ENCODE peak calls at places on chromosomes 11 and 22, in four cellular contexts. V is HCT116, A is keratinocyte, B is mesendoderm. X is an unnamed sample.

GRCh38 chr11:9527481-9528140 is 45.9 kb upstream of the WEE1 start:
- DNase-seq in V (peak; percentile 22), A (no peak), B (no peak), X (no peak)

GRCh38 chr11:61008971-61009370 is 37.5 kb downstream of the CD6 start:
- DNase-seq in V (no peak), A (no peak), B (no peak), X (peak; percentile 35)

GRCh38 chr11:96012086-96012824 is 88.3 kb upstream of the MTMR2 start:
- DNase-seq in V (peak; percentile 41), A (peak; percentile 28), B (peak; percentile 93), X (no peak)

GRCh38 chr11:35857922-35858321 is 85.9 kb upstream of the LDLRAD3 start:
- DNase-seq in V (no peak), A (no peak), B (no peak), X (no peak)

GRCh38 chr11:126265801-126266200 is 2.9 kb downstream of the SRPRA start:
- DNase-seq in V (no peak), A (no peak), B (peak; percentile 23), X (no peak)

GRCh38 chr11:45071232-45071631 is 75.2 kb upstream of the PRDM11 start:
- DNase-seq in V (no peak), A (no peak), B (no peak), X (no peak)

GRCh38 chr11:9664276-9665171 is 647 bp downstream of the SWAP70 start:
- DNase-seq in V (no peak), A (no peak), B (peak; percentile 80), X (peak; percentile 76)

GRCh38 chr11:72624496-72625201 is 49.6 kb downstream of the PDE2A start:
- DNase-seq in V (no peak), A (no peak), B (no peak), X (no peak)

GRCh38 chr11:47143322-47143721 is 33.4 kb downstream of the ARFGAP2 start:
- DNase-seq in V (no peak), A (no peak), B (peak; percentile 85), X (no peak)

GRCh38 chr11:66119348-66120133 is 49.5 kb downstream of the PACS1 start:
- DNase-seq in V (peak; percentile 55), A (no peak), B (peak; percentile 99), X (no peak)

GRCh38 chr22:32695451-32695891 is 106.0 kb upstream of the TIMP3 start:
- DNase-seq in V (peak; percentile 21), A (peak; percentile 15), B (peak; percentile 59), X (no peak)

GRCh38 chr11:9600651-9601040 is 27.2 kb downstream of the WEE1 start:
- DNase-seq in V (peak; percentile 35), A (peak; percentile 49), B (peak; percentile 80), X (no peak)

GRCh38 chr11:129861702-129862107 is 33.7 kb downstream of the NFRKB start:
- DNase-seq in V (peak; percentile 61), A (peak; percentile 95), B (peak; percentile 96), X (no peak)

GRCh38 chr11:66443602-66444001 is 5.0 kb upstream of the MRPL11 start:
- DNase-seq in V (peak; percentile 19), A (no peak), B (no peak), X (no peak)

GRCh38 chr22:50711446-50712340 is 26.3 kb upstream of the ACR start:
- DNase-seq in V (no peak), A (no peak), B (no peak), X (peak; percentile 52)

GRCh38 chr11:130168105-130168504 is 8.5 kb downstream of the ST14 start:
- DNase-seq in V (no peak), A (no peak), B (no peak), X (no peak)

GRCh38 chr22:36641902-36642640 is 61.5 kb downstream of the CACNG2 start:
- DNase-seq in V (no peak), A (no peak), B (peak; percentile 16), X (no peak)

GRCh38 chr11:72231396-72232259 is 7.1 kb downstream of the INPPL1 start:
- DNase-seq in V (no peak), A (no peak), B (no peak), X (no peak)

GRCh38 chr22:32348031-32348611 is 9.5 kb upstream of the RFPL3 start:
- DNase-seq in V (no peak), A (no peak), B (no peak), X (no peak)

GRCh38 chr11:86292912-86293606 is 9.0 kb upstream of the HIKESHI start:
- DNase-seq in V (no peak), A (no peak), B (no peak), X (no peak)

GRCh38 chr22:49214976-49215375 is 612.7 kb downstream of the BRD1 start:
- DNase-seq in V (no peak), A (no peak), B (no peak), X (peak; percentile 53)

GRCh38 chr22:49212002-49212401 is 615.7 kb downstream of the BRD1 start:
- DNase-seq in V (no peak), A (no peak), B (no peak), X (peak; percentile 11)

GRCh38 chr22:49215840-49216239 is 611.8 kb downstream of the BRD1 start:
- DNase-seq in V (no peak), A (no peak), B (no peak), X (no peak)

GRCh38 chr22:49212466-49212865 is 615.2 kb downstream of the BRD1 start:
- DNase-seq in V (no peak), A (no peak), B (no peak), X (peak; percentile 53)

GRCh38 chr22:49213731-49214352 is 613.8 kb downstream of the BRD1 start:
- DNase-seq in V (no peak), A (no peak), B (no peak), X (peak; percentile 13)
- H3K27ac ChIP-seq in V (no peak overlapping the region), A (no peak overlapping the region), B (no peak overlapping the region), X (no peak overlapping the region)

GRCh38 chr22:45905924-45906865 is 70.8 kb downstream of the WNT7B start:
- DNase-seq in V (no peak), A (no peak), B (no peak), X (no peak)

GRCh38 chr22:45908961-45909360 is 68.0 kb downstream of the WNT7B start:
- DNase-seq in V (no peak), A (no peak), B (no peak), X (no peak)

GRCh38 chr22:45907378-45907777 is 69.6 kb downstream of the WNT7B start:
- DNase-seq in V (no peak), A (no peak), B (no peak), X (no peak)

GRCh38 chr22:45906946-45907345 is 70.0 kb downstream of the WNT7B start:
- DNase-seq in V (no peak), A (no peak), B (no peak), X (no peak)

GRCh38 chr22:45907996-45908395 is 69.0 kb downstream of the WNT7B start:
- DNase-seq in V (no peak), A (no peak), B (no peak), X (no peak)
- H3K4me3 ChIP-seq in V (no peak overlapping the region), A (no peak overlapping the region), B (no peak overlapping the region), X (no peak overlapping the region)

GRCh38 chr11:128520886-128521696 is 66.3 kb downstream of the ETS1 start:
- DNase-seq in V (no peak), A (no peak), B (no peak), X (peak; percentile 73)
- H3K9ac ChIP-seq in V (peak overlapping the region; percentile 70), A (peak overlapping the region; percentile 95), B (peak overlapping the region; percentile 81), X (peak overlapping the region; percentile 86)

GRCh38 chr22:25123677-25124076 is 76.0 kb upstream of the CRYBB3 start:
- DNase-seq in V (no peak), A (no peak), B (no peak), X (no peak)

GRCh38 chr22:25120093-25120561 is 79.5 kb upstream of the CRYBB3 start:
- DNase-seq in V (peak; percentile 79), A (no peak), B (peak; percentile 76), X (peak; percentile 73)

GRCh38 chr22:25119609-25120008 is 80.0 kb upstream of the CRYBB3 start:
- DNase-seq in V (no peak), A (no peak), B (no peak), X (no peak)

GRCh38 chr22:25122136-25122764 is 77.4 kb upstream of the CRYBB3 start:
- DNase-seq in V (no peak), A (no peak), B (peak; percentile 53), X (no peak)

GRCh38 chr22:25120761-25121212 is 78.9 kb upstream of the CRYBB3 start:
- DNase-seq in V (no peak), A (no peak), B (no peak), X (peak; percentile 85)
- H3K27ac ChIP-seq in V (peak overlapping the region; percentile 49), A (no peak overlapping the region), B (no peak overlapping the region), X (peak overlapping the region; percentile 89)

GRCh38 chr11:1013628-1013935 is 22.9 kb downstream of the MUC6 start:
- DNase-seq in V (no peak), A (no peak), B (no peak), X (no peak)
- H3K4me3 ChIP-seq in V (no peak overlapping the region), A (no peak overlapping the region), B (no peak overlapping the region), X (no peak overlapping the region)

GRCh38 chr11:110173775-110174644 is 80.8 kb downstream of the ZC3H12C start:
- DNase-seq in V (peak; percentile 54), A (peak; percentile 30), B (peak; percentile 90), X (no peak)
- H3K9ac ChIP-seq in V (no peak overlapping the region), A (no peak overlapping the region), B (peak overlapping the region; percentile 21), X (no peak overlapping the region)

GRCh38 chr11:77473801-77474508 is at the start of gene PAK1:
- DNase-seq in V (peak; percentile 86), A (peak; percentile 52), B (peak; percentile 97), X (peak; percentile 94)
- H3K27ac ChIP-seq in V (peak within 1 kb of the TSS; percentile 52), A (peak within 1 kb of the TSS; percentile 49), B (peak within 1 kb of the TSS; percentile 85), X (peak within 1 kb of the TSS; percentile 81)

GRCh38 chr22:34776827-34777226 is 289.1 kb upstream of the ISX start:
- DNase-seq in V (no peak), A (no peak), B (no peak), X (no peak)
- H3K4me3 ChIP-seq in V (no peak overlapping the region), A (no peak overlapping the region), B (no peak overlapping the region), X (no peak overlapping the region)

DNA sequence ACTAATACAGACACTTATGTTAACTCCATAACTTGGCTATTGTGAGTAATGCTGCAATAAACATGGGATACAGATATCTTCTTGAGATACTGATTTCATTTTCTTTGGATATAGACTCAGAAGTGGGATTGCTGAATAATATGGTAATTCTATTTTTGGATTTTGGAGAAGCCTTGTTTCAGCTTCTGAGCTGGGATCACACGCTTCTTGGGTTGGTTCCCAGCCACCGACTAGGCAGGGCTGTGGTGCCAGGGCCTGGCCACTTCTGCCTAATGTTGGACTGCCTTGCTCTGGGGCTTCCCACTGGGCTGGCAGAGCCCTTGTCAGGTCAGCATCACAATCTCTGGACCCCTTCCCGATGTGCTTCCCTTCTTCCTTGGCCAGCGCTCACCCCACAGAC is 14.0 kb upstream of the MCHR1 start:
- DNase-seq in V (no peak), A (no peak), B (no peak), X (no peak)
- H3K9ac ChIP-seq in V (no peak overlapping the region), A (no peak overlapping the region), B (no peak overlapping the region), X (no peak overlapping the region)